ENCODE peak calls at places on chromosomes 5 and 9, in five cellular contexts. K is NCI-H524; X is stimulated activated CD8-positive, alpha-beta memory T cell treated with anti-CD3 and anti-CD28 coated beads, Interleukin-2, amount 100 ng/mL, for 48 hours; T is mammary epithelial cell; E is CD8-positive, alpha-beta memory T cell. G is an unnamed sample.

GRCh38 chr5:10503997-10504761 is 59.7 kb upstream of the ANKRD33B start:
- DNase-seq in K (no peak), X (no peak), T (no peak), E (no peak), G (no peak)

GRCh38 chr5:137695651-137696428 is 40.0 kb downstream of the KLHL3 start:
- DNase-seq in K (no peak), X (no peak), T (no peak), E (no peak), G (no peak)

GRCh38 chr5:119290161-119290569 is 65.7 kb upstream of the TNFAIP8 start:
- DNase-seq in K (no peak), X (no peak), T (no peak), E (no peak), G (no peak)

GRCh38 chr5:2093859-2094615 is 211.3 kb upstream of the IRX4 start:
- DNase-seq in K (no peak), X (no peak), T (peak; percentile 84), E (no peak), G (no peak)

GRCh38 chr9:32423371-32423770 is 38.9 kb downstream of the ACO1 start:
- DNase-seq in K (no peak), X (no peak), T (no peak), E (no peak), G (no peak)

GRCh38 chr9:124795881-124796415 is 19.0 kb downstream of the OLFML2A start:
- DNase-seq in K (no peak), X (no peak), T (no peak), E (no peak), G (no peak)

GRCh38 chr5:72815580-72816296 is 723 bp upstream of the TNPO1 start:
- DNase-seq in K (peak; percentile 49), X (no peak), T (no peak), E (no peak), G (no peak)

GRCh38 chr5:108258001-108258400 is 123.9 kb downstream of the FBXL17 start:
- DNase-seq in K (no peak), X (no peak), T (no peak), E (no peak), G (no peak)

GRCh38 chr5:149144637-149145036 is 3.3 kb downstream of the ABLIM3 start:
- DNase-seq in K (no peak), X (no peak), T (no peak), E (no peak), G (no peak)

GRCh38 chr9:6845881-6846280 is 88.1 kb downstream of the KDM4C start:
- DNase-seq in K (no peak), X (no peak), T (no peak), E (no peak), G (no peak)

GRCh38 chr9:69637801-69638200 is 34.4 kb downstream of the APBA1 start:
- DNase-seq in K (no peak), X (no peak), T (peak; percentile 52), E (no peak), G (no peak)

GRCh38 chr5:133934822-133935793 is 33.3 kb downstream of the C5orf15 start:
- DNase-seq in K (no peak), X (no peak), T (no peak), E (no peak), G (no peak)

GRCh38 chr9:82209797-82210470 is 221.4 kb downstream of the SPATA31D1 start:
- DNase-seq in K (no peak), X (no peak), T (peak; percentile 28), E (no peak), G (no peak)

GRCh38 chr9:121200346-121200745 is 1.3 kb downstream of the RAB14 start:
- DNase-seq in K (no peak), X (no peak), T (no peak), E (no peak), G (no peak)

GRCh38 chr5:100779669-100780375 is 123.3 kb downstream of the ST8SIA4 start:
- DNase-seq in K (no peak), X (no peak), T (no peak), E (no peak), G (no peak)

GRCh38 chr9:131422241-131422792 is 28.4 kb downstream of the PRRC2B start:
- DNase-seq in K (no peak), X (no peak), T (peak; percentile 49), E (no peak), G (no peak)

G was measured in immature natural killer cell.